ENCODE peak calls at places on chromosomes 1 and 21, in ten cellular contexts. B is memory B cell; L is stimulated activated CD4-positive, alpha-beta T cell treated with anti-CD3 and anti-CD28 coated beads, TNF-alpha, amount 100 ng/mL, for 1 hour; R is T-helper 17 cell; U is activated T-cell treated with anti-CD3 and anti-CD28 coated beads for 24 hours; V is fibroblast of lung; X is GM12864; K is esophagus muscularis mucosa; G is AG10803; P is HEK293T. F is an unnamed sample.

GRCh38 chr1:245751111-245751510 is 596.3 kb downstream of the KIF26B start:
- DNase-seq in B (no peak), L (no peak), R (no peak), U (no peak), V (peak; percentile 93), X (no peak), K (no peak), G (peak; percentile 88), P (no peak), F (no peak)

GRCh38 chr1:89975540-89976125 is 19.3 kb upstream of the ZNF326 start:
- DNase-seq in B (no peak), L (no peak), R (no peak), U (no peak), V (no peak), X (no peak), K (no peak), G (no peak), P (no peak), F (no peak)

GRCh38 chr1:150626150-150626549 is 3.3 kb downstream of the ENSA start:
- DNase-seq in B (no peak), L (no peak), R (no peak), U (no peak), V (no peak), X (no peak), K (no peak), G (no peak), P (no peak), F (no peak)

GRCh38 chr1:168407832-168408530 is 127.3 kb downstream of the TBX19 start:
- DNase-seq in B (no peak), L (no peak), R (no peak), U (no peak), V (no peak), X (no peak), K (no peak), G (no peak), P (no peak), F (no peak)

GRCh38 chr1:204453141-204453772 is 41.3 kb downstream of the PIK3C2B start:
- DNase-seq in B (peak; percentile 62), L (peak; percentile 49), R (peak; percentile 60), U (peak; percentile 55), V (no peak), X (peak; percentile 69), K (no peak), G (no peak), P (no peak), F (no peak)

GRCh38 chr1:192852001-192852400 is 43.2 kb downstream of the RGS2 start:
- DNase-seq in B (no peak), L (no peak), R (no peak), U (no peak), V (no peak), X (no peak), K (no peak), G (no peak), P (no peak), F (no peak)

GRCh38 chr1:247370786-247371732 is 39.4 kb upstream of the ZNF496 start:
- DNase-seq in B (no peak), L (no peak), R (no peak), U (no peak), V (peak; percentile 54), X (no peak), K (no peak), G (peak; percentile 25), P (no peak), F (no peak)

GRCh38 chr1:220896088-220896487 is 16.8 kb downstream of the HLX start:
- DNase-seq in B (no peak), L (no peak), R (no peak), U (no peak), V (no peak), X (no peak), K (no peak), G (no peak), P (no peak), F (no peak)

GRCh38 chr1:93814059-93814794 is 64.8 kb downstream of the DNTTIP2 start:
- DNase-seq in B (peak; percentile 64), L (no peak), R (no peak), U (peak; percentile 38), V (peak; percentile 73), X (peak; percentile 60), K (peak; percentile 60), G (peak; percentile 84), P (peak; percentile 75), F (peak; percentile 82)

GRCh38 chr1:234222561-234223280 is 150.5 kb upstream of the COA6 start:
- DNase-seq in B (no peak), L (no peak), R (no peak), U (no peak), V (peak; percentile 16), X (no peak), K (no peak), G (no peak), P (no peak), F (no peak)

GRCh38 chr1:109579496-109579895 is 31.1 kb downstream of the GNAI3 start:
- DNase-seq in B (no peak), L (no peak), R (no peak), U (no peak), V (peak; percentile 68), X (no peak), K (no peak), G (peak; percentile 86), P (no peak), F (peak; percentile 92)

GRCh38 chr1:23369335-23370013 is at the start of gene ZNF436:
- DNase-seq in B (no peak), L (no peak), R (no peak), U (peak; percentile 4), V (peak; percentile 91), X (no peak), K (no peak), G (peak; percentile 83), P (peak; percentile 31), F (peak; percentile 78)

GRCh38 chr1:243213045-243213787 is 41.9 kb downstream of the CEP170 start:
- DNase-seq in B (no peak), L (no peak), R (no peak), U (no peak), V (peak; percentile 71), X (no peak), K (no peak), G (peak; percentile 85), P (no peak), F (no peak)

GRCh38 chr1:211903490-211904260 is 73.1 kb upstream of the LPGAT1 start:
- DNase-seq in B (no peak), L (no peak), R (no peak), U (no peak), V (no peak), X (no peak), K (no peak), G (no peak), P (no peak), F (no peak)

GRCh38 chr1:231729541-231729940 is 103.0 kb downstream of the DISC1 start:
- DNase-seq in B (no peak), L (no peak), R (no peak), U (no peak), V (no peak), X (no peak), K (no peak), G (peak; percentile 23), P (no peak), F (no peak)

GRCh38 chr21:26732442-26733221 is 112.6 kb downstream of the ADAMTS1 start:
- DNase-seq in B (no peak), L (no peak), R (no peak), U (no peak), V (peak; percentile 40), X (no peak), K (no peak), G (peak; percentile 62), P (peak; percentile 57), F (no peak)

GRCh38 chr1:962381-963350 is 2.3 kb downstream of the KLHL17 start:
- DNase-seq in B (no peak), L (no peak), R (no peak), U (no peak), V (no peak), X (no peak), K (no peak), G (no peak), P (no peak), F (no peak)

GRCh38 chr1:200409203-200409760 is 554 bp downstream of the ZNF281 start:
- DNase-seq in B (peak; percentile 32), L (no peak), R (peak; percentile 32), U (peak; percentile 22), V (peak; percentile 46), X (no peak), K (no peak), G (peak; percentile 29), P (peak; percentile 33), F (no peak)

GRCh38 chr1:47650205-47650604 is 212.4 kb downstream of the FOXD2 start:
- DNase-seq in B (no peak), L (no peak), R (no peak), U (no peak), V (peak; percentile 96), X (no peak), K (no peak), G (peak; percentile 32), P (no peak), F (no peak)

GRCh38 chr21:25963186-25963585 is 207.4 kb downstream of the APP start:
- DNase-seq in B (no peak), L (no peak), R (no peak), U (no peak), V (peak; percentile 77), X (no peak), K (no peak), G (no peak), P (no peak), F (no peak)